ENCODE peak calls at places on chromosomes 2 and 18, in ten cellular contexts. One of them, this sample, is unnamed.

GRCh38 chr2:16281451-16282330 is 341.3 kb downstream of the MYCN start:
- DNase-seq in nephron progenitor cell: peak; percentile 36
- DNase-seq in WTC11: peak; percentile 53
- DNase-seq in upper lobe of right lung: no peak
- DNase-seq in HFF-Myc: no peak
- DNase-seq in AG09309: no peak
- DNase-seq in BJ: no peak
- DNase-seq in GM23338: peak; percentile 86
- DNase-seq in Peyer's patch: no peak
- DNase-seq in cardiac muscle cell: peak; percentile 67
- DNase-seq in this sample: peak; percentile 41

GRCh38 chr2:223688094-223688835 is 86.1 kb upstream of the SCG2 start:
- DNase-seq in nephron progenitor cell: peak; percentile 31
- DNase-seq in WTC11: peak; percentile 14
- DNase-seq in upper lobe of right lung: no peak
- DNase-seq in HFF-Myc: no peak
- DNase-seq in AG09309: no peak
- DNase-seq in BJ: no peak
- DNase-seq in GM23338: peak; percentile 20
- DNase-seq in Peyer's patch: no peak
- DNase-seq in cardiac muscle cell: peak; percentile 27
- DNase-seq in this sample: no peak

GRCh38 chr2:97845818-97846217 is 132.4 kb downstream of the ZAP70 start:
- DNase-seq in nephron progenitor cell: no peak
- DNase-seq in WTC11: no peak
- DNase-seq in upper lobe of right lung: no peak
- DNase-seq in HFF-Myc: no peak
- DNase-seq in AG09309: no peak
- DNase-seq in BJ: no peak
- DNase-seq in GM23338: no peak
- DNase-seq in Peyer's patch: no peak
- DNase-seq in cardiac muscle cell: no peak
- DNase-seq in this sample: no peak

GRCh38 chr2:16477648-16478047 is 188.0 kb downstream of the CYRIA start:
- DNase-seq in nephron progenitor cell: no peak
- DNase-seq in WTC11: no peak
- DNase-seq in upper lobe of right lung: no peak
- DNase-seq in HFF-Myc: no peak
- DNase-seq in AG09309: no peak
- DNase-seq in BJ: no peak
- DNase-seq in GM23338: no peak
- DNase-seq in Peyer's patch: no peak
- DNase-seq in cardiac muscle cell: no peak
- DNase-seq in this sample: no peak

GRCh38 chr2:44087037-44087713 is 81.5 kb upstream of the PPM1B start:
- DNase-seq in nephron progenitor cell: peak; percentile 91
- DNase-seq in WTC11: peak; percentile 94
- DNase-seq in upper lobe of right lung: peak; percentile 91
- DNase-seq in HFF-Myc: peak; percentile 44
- DNase-seq in AG09309: no peak
- DNase-seq in BJ: peak; percentile 13
- DNase-seq in GM23338: peak; percentile 94
- DNase-seq in Peyer's patch: peak; percentile 94
- DNase-seq in cardiac muscle cell: peak; percentile 89
- DNase-seq in this sample: peak; percentile 79

GRCh38 chr18:36394486-36394885 is 97.0 kb downstream of the FHOD3 start:
- DNase-seq in nephron progenitor cell: no peak
- DNase-seq in WTC11: no peak
- DNase-seq in upper lobe of right lung: no peak
- DNase-seq in HFF-Myc: no peak
- DNase-seq in AG09309: no peak
- DNase-seq in BJ: no peak
- DNase-seq in GM23338: no peak
- DNase-seq in Peyer's patch: no peak
- DNase-seq in cardiac muscle cell: no peak
- DNase-seq in this sample: no peak

GRCh38 chr18:36381075-36381474 is 83.6 kb downstream of the FHOD3 start:
- DNase-seq in nephron progenitor cell: no peak
- DNase-seq in WTC11: no peak
- DNase-seq in upper lobe of right lung: no peak
- DNase-seq in HFF-Myc: no peak
- DNase-seq in AG09309: no peak
- DNase-seq in BJ: no peak
- DNase-seq in GM23338: no peak
- DNase-seq in Peyer's patch: no peak
- DNase-seq in cardiac muscle cell: no peak
- DNase-seq in this sample: no peak

GRCh38 chr18:73283032-73283431 is 415.2 kb upstream of the NETO1 start:
- DNase-seq in nephron progenitor cell: no peak
- DNase-seq in WTC11: no peak
- DNase-seq in upper lobe of right lung: no peak
- DNase-seq in HFF-Myc: peak; percentile 20
- DNase-seq in AG09309: no peak
- DNase-seq in BJ: no peak
- DNase-seq in GM23338: no peak
- DNase-seq in Peyer's patch: no peak
- DNase-seq in cardiac muscle cell: no peak
- DNase-seq in this sample: no peak

GRCh38 chr2:106223347-106223746 is 29.2 kb upstream of the UXS1 start:
- DNase-seq in nephron progenitor cell: no peak
- DNase-seq in WTC11: peak; percentile 11
- DNase-seq in upper lobe of right lung: no peak
- DNase-seq in HFF-Myc: no peak
- DNase-seq in AG09309: no peak
- DNase-seq in BJ: no peak
- DNase-seq in GM23338: peak; percentile 34
- DNase-seq in Peyer's patch: no peak
- DNase-seq in cardiac muscle cell: peak; percentile 9
- DNase-seq in this sample: no peak

DNA sequence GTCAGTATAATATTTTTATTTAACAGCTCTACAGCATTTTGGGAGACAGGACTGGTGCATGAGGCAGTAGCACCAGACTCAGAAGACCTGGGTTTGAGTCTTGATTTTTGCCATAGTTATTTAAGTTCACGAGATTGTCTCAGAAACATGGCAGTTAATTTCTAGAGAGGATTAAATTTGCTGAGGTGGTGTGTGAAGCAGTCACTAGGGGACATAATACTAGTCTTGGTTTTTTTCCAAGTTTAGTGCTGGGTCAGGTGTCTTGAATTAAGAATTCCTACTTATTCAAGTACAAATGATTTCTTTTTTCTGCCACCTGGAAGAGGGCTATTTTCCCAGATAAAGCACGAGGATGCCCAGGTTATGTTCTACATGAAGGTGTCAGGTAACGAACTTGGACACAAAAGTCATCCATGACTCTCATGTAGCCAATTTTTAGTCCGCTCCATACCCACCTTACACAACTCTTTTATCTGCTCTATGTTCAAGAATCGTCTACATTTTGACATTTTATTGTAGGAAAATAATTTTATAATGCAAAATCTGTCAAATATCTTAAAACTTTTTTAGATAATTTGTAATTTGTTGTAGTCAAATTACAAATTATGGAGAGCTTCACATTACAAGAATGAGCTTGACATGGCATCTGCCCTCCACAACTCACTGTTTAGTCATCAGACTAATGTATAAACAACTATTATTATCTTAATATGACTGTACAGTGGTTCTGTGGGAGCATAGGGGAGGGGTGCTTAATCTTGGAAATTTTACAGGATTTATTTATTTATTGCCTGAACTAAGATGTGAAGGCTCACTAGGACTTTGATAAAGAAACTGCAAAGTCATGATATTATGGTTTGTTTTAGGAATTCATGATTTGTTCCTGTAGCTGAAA is 1.6 kb downstream of the MARCHF7 start:
- DNase-seq in nephron progenitor cell: no peak
- DNase-seq in WTC11: no peak
- DNase-seq in upper lobe of right lung: no peak
- DNase-seq in HFF-Myc: no peak
- DNase-seq in AG09309: no peak
- DNase-seq in BJ: no peak
- DNase-seq in GM23338: no peak
- DNase-seq in Peyer's patch: no peak
- DNase-seq in cardiac muscle cell: peak; percentile 15
- DNase-seq in this sample: peak; percentile 15
- TF ChIP-seq CTCF in nephron progenitor cell: no peak
- TF ChIP-seq CTCF in WTC11: no peak
- TF ChIP-seq CTCF in upper lobe of right lung: no peak
- TF ChIP-seq CTCF in HFF-Myc: no peak
- TF ChIP-seq CTCF in AG09309: no peak
- TF ChIP-seq CTCF in BJ: no peak
- TF ChIP-seq CTCF in GM23338: no peak
- TF ChIP-seq CTCF in Peyer's patch: no peak
- TF ChIP-seq CTCF in cardiac muscle cell: peak; percentile 14
- TF ChIP-seq CTCF in this sample: no peak

GRCh38 chr2:209556354-209556961 is 132.6 kb downstream of the MAP2 start:
- DNase-seq in nephron progenitor cell: no peak
- DNase-seq in WTC11: no peak
- DNase-seq in upper lobe of right lung: no peak
- DNase-seq in HFF-Myc: peak; percentile 40
- DNase-seq in AG09309: peak; percentile 32
- DNase-seq in BJ: no peak
- DNase-seq in GM23338: peak; percentile 47
- DNase-seq in Peyer's patch: no peak
- DNase-seq in cardiac muscle cell: peak; percentile 37
- DNase-seq in this sample: peak; percentile 33
- TF ChIP-seq CTCF in nephron progenitor cell: peak; percentile 14
- TF ChIP-seq CTCF in WTC11: no peak
- TF ChIP-seq CTCF in upper lobe of right lung: peak; percentile 52
- TF ChIP-seq CTCF in HFF-Myc: peak; percentile 54
- TF ChIP-seq CTCF in AG09309: peak; percentile 74
- TF ChIP-seq CTCF in BJ: peak; percentile 67
- TF ChIP-seq CTCF in GM23338: peak; percentile 82
- TF ChIP-seq CTCF in Peyer's patch: peak; percentile 28
- TF ChIP-seq CTCF in cardiac muscle cell: peak; percentile 71
- TF ChIP-seq CTCF in this sample: peak; percentile 45

GRCh38 chr2:237388036-237388435 is 25.9 kb downstream of the COL6A3 start:
- DNase-seq in nephron progenitor cell: no peak
- DNase-seq in WTC11: no peak
- DNase-seq in upper lobe of right lung: no peak
- DNase-seq in HFF-Myc: no peak
- DNase-seq in AG09309: no peak
- DNase-seq in BJ: no peak
- DNase-seq in GM23338: no peak
- DNase-seq in Peyer's patch: no peak
- DNase-seq in cardiac muscle cell: no peak
- DNase-seq in this sample: no peak

GRCh38 chr2:237380768-237381167 is 33.2 kb downstream of the COL6A3 start:
- DNase-seq in nephron progenitor cell: no peak
- DNase-seq in WTC11: no peak
- DNase-seq in upper lobe of right lung: no peak
- DNase-seq in HFF-Myc: no peak
- DNase-seq in AG09309: no peak
- DNase-seq in BJ: no peak
- DNase-seq in GM23338: no peak
- DNase-seq in Peyer's patch: no peak
- DNase-seq in cardiac muscle cell: no peak
- DNase-seq in this sample: no peak

GRCh38 chr2:237379636-237380035 is 34.3 kb downstream of the COL6A3 start:
- DNase-seq in nephron progenitor cell: no peak
- DNase-seq in WTC11: no peak
- DNase-seq in upper lobe of right lung: no peak
- DNase-seq in HFF-Myc: no peak
- DNase-seq in AG09309: no peak
- DNase-seq in BJ: no peak
- DNase-seq in GM23338: no peak
- DNase-seq in Peyer's patch: no peak
- DNase-seq in cardiac muscle cell: no peak
- DNase-seq in this sample: no peak

GRCh38 chr2:237384672-237385020 is 29.3 kb downstream of the COL6A3 start:
- DNase-seq in nephron progenitor cell: no peak
- DNase-seq in WTC11: no peak
- DNase-seq in upper lobe of right lung: no peak
- DNase-seq in HFF-Myc: no peak
- DNase-seq in AG09309: no peak
- DNase-seq in BJ: no peak
- DNase-seq in GM23338: no peak
- DNase-seq in Peyer's patch: no peak
- DNase-seq in cardiac muscle cell: no peak
- DNase-seq in this sample: no peak

DNA sequence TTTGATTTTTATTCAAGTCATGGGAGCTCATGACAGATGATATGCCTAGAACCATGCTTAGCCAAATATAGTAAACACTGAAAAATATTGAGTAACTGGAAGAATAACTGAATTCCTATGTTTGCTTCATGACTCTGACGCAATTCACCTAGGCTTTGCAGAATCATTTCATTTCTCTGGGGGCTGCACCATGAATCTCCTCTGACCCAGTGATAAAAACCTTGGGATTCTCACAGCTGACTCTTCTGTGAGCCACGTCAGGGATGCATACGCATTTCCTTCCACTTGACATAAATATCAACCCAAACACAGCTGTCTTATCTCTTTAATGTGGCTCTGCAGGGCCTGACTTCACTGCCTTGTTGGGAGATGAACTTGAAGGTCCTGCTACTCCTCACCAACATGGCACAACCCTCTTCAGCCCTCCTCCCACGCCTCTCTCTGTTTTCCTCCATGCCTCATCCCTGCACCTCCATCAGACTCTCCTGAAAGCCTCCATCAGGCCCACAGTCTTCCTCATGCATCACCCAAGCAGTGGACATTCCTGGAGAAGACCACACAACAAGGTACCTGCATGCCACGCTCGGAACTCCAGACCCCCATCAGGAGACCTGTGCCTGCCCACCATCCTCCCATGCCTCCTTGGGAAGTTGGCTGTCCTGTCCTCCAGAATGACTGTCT is 29.8 kb downstream of the COL6A3 start:
- DNase-seq in nephron progenitor cell: no peak
- DNase-seq in WTC11: no peak
- DNase-seq in upper lobe of right lung: no peak
- DNase-seq in HFF-Myc: no peak
- DNase-seq in AG09309: peak; percentile 73
- DNase-seq in BJ: no peak
- DNase-seq in GM23338: no peak
- DNase-seq in Peyer's patch: no peak
- DNase-seq in cardiac muscle cell: no peak
- DNase-seq in this sample: no peak
- TF ChIP-seq CTCF in nephron progenitor cell: no peak
- TF ChIP-seq CTCF in WTC11: no peak
- TF ChIP-seq CTCF in upper lobe of right lung: no peak
- TF ChIP-seq CTCF in HFF-Myc: no peak
- TF ChIP-seq CTCF in AG09309: no peak
- TF ChIP-seq CTCF in BJ: no peak
- TF ChIP-seq CTCF in GM23338: no peak
- TF ChIP-seq CTCF in Peyer's patch: no peak
- TF ChIP-seq CTCF in cardiac muscle cell: no peak
- TF ChIP-seq CTCF in this sample: no peak

DNA sequence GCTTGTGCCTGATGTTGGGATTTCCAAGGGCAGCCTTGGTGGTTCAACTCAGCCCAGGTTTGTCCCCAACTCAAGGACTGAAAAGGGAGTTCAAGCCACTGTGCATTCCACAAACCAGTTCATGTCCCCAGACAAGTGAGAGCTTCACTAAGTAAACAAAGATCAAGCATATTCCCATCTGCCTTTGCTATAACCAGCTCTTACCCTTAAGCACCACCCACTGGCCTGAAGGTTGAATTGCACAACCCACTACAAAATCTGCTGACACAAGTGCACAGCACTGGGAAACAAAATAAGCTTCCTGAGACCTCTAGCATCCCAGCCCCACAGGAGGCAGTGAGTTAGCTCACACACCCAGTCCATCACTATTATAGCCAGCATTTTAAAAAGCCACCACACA is 516.7 kb downstream of the NR4A2 start:
- DNase-seq in nephron progenitor cell: peak; percentile 9
- DNase-seq in WTC11: peak; percentile 44
- DNase-seq in upper lobe of right lung: no peak
- DNase-seq in HFF-Myc: no peak
- DNase-seq in AG09309: no peak
- DNase-seq in BJ: no peak
- DNase-seq in GM23338: peak; percentile 75
- DNase-seq in Peyer's patch: no peak
- DNase-seq in cardiac muscle cell: peak; percentile 37
- DNase-seq in this sample: peak; percentile 2
- TF ChIP-seq CTCF in nephron progenitor cell: peak; percentile 23
- TF ChIP-seq CTCF in WTC11: no peak
- TF ChIP-seq CTCF in upper lobe of right lung: no peak
- TF ChIP-seq CTCF in HFF-Myc: no peak
- TF ChIP-seq CTCF in AG09309: no peak
- TF ChIP-seq CTCF in BJ: no peak
- TF ChIP-seq CTCF in GM23338: peak; percentile 88
- TF ChIP-seq CTCF in Peyer's patch: peak; percentile 57
- TF ChIP-seq CTCF in cardiac muscle cell: no peak
- TF ChIP-seq CTCF in this sample: peak; percentile 61